ENCODE peak calls at places on chromosomes 7 and 10, in eight cellular contexts. A, M, F, Z, D, Q, P and H are unnamed samples.

GRCh38 chr7:12162420-12163113 is 48.5 kb upstream of the TMEM106B start:
- DNase-seq in P (no peak), A (no peak), D (no peak), F (peak), Q (no peak), M (no peak), Z (no peak), H (no peak)

GRCh38 chr7:24825315-24825917 is 68.2 kb upstream of the GSDME start:
- DNase-seq in A (no peak), P (no peak), Q (no peak), D (no peak), M (no peak), F (peak), Z (no peak), H (no peak)

GRCh38 chr10:43221419-43222293 is 45.2 kb downstream of the RASGEF1A start:
- DNase-seq in Q (no peak), D (no peak), Z (peak), A (no peak), M (no peak), P (no peak), F (no peak), H (no peak)

GRCh38 chr7:124720195-124720594 is 45.4 kb downstream of the GPR37 start:
- DNase-seq in D (no peak), A (no peak), Q (no peak), F (peak), P (no peak), Z (no peak), M (no peak), H (no peak)

GRCh38 chr10:124745678-124746077 is 1.5 kb upstream of the FAM53B start:
- DNase-seq in A (peak), P (peak), M (no peak), D (no peak), Z (no peak), Q (no peak), F (peak), H (no peak)

GRCh38 chr10:68955414-68955785 is 570 bp upstream of the DDX21 start:
- DNase-seq in Z (no peak), Q (no peak), P (no peak), M (no peak), D (no peak), A (no peak), F (peak), H (no peak)

GRCh38 chr10:102120987-102121738 is 995 bp upstream of the LDB1 start:
- DNase-seq in M (no peak), Q (no peak), P (peak), D (peak), F (peak), A (no peak), Z (no peak), H (no peak)

GRCh38 chr10:129192344-129193128 is 274.5 kb upstream of the MGMT start:
- DNase-seq in Z (no peak), A (no peak), P (no peak), M (no peak), D (no peak), F (no peak), Q (no peak), H (no peak)

GRCh38 chr7:117435475-117436043 is 8.3 kb upstream of the ASZ1 start:
- DNase-seq in D (no peak), Q (no peak), A (no peak), P (no peak), M (no peak), F (no peak), Z (no peak), H (no peak)

GRCh38 chr7:12524794-12525386 is 45.6 kb upstream of the SCIN start:
- DNase-seq in P (peak), Q (no peak), Z (no peak), F (peak), D (no peak), A (peak), M (no peak), H (no peak)

GRCh38 chr10:92970301-92971070 is 90.1 kb upstream of the CYP26C1 start:
- DNase-seq in D (no peak), M (no peak), Z (no peak), F (peak), A (no peak), P (no peak), Q (no peak), H (no peak)

GRCh38 chr7:150927954-150928340 is 50.2 kb downstream of the KCNH2 start:
- DNase-seq in Z (no peak), A (no peak), F (peak), P (no peak), D (no peak), M (no peak), Q (no peak), H (no peak)

GRCh38 chr7:30327813-30328212 is 43.4 kb downstream of the ZNRF2 start:
- DNase-seq in D (no peak), Z (no peak), M (no peak), A (no peak), F (peak), Q (no peak), P (no peak), H (no peak)

GRCh38 chr7:92366730-92367129 is 80.6 kb upstream of the GATAD1 start:
- DNase-seq in P (no peak), A (no peak), D (no peak), Q (no peak), M (no peak), Z (no peak), F (no peak), H (no peak)

GRCh38 chr10:1611936-1612550 is 125.3 kb downstream of the ADARB2 start:
- DNase-seq in Z (no peak), M (no peak), F (no peak), P (no peak), Q (no peak), A (no peak), D (no peak), H (no peak)

GRCh38 chr7:128361463-128362441 is at the start of gene PRRT4:
- DNase-seq in Z (peak), P (no peak), A (peak), F (no peak), D (peak), M (peak), Q (peak), H (peak)

GRCh38 chr7:124784879-124785818 is 19.6 kb upstream of the GPR37 start:
- DNase-seq in A (peak), M (no peak), D (peak), P (peak), Z (no peak), Q (no peak), F (peak), H (no peak)

GRCh38 chr10:72379776-72380175 is 25.1 kb upstream of the DNAJB12 start:
- DNase-seq in D (no peak), P (no peak), M (no peak), A (no peak), Z (no peak), Q (no peak), F (no peak), H (no peak)

GRCh38 chr7:69817096-69817495 is 218.8 kb downstream of the AUTS2 start:
- DNase-seq in F (no peak), Q (no peak), Z (no peak), P (peak), M (no peak), A (no peak), D (no peak), H (no peak)

GRCh38 chr7:150983893-150984368 is 5.8 kb upstream of the KCNH2 start:
- DNase-seq in D (no peak), A (no peak), Z (no peak), F (no peak), P (no peak), Q (no peak), M (peak), H (no peak)

GRCh38 chr10:132828681-132829080 is 42.7 kb upstream of the NKX6-2 start:
- DNase-seq in A (no peak), Z (no peak), D (no peak), P (no peak), M (no peak), F (no peak), Q (no peak), H (no peak)

GRCh38 chr10:101840102-101840684 is 3.4 kb downstream of the KCNIP2 start:
- DNase-seq in Z (no peak), D (no peak), P (no peak), Q (no peak), F (peak), A (no peak), M (no peak), H (peak)

GRCh38 chr10:17101910-17102266 is 27.7 kb downstream of the CUBN start:
- DNase-seq in P (no peak), Q (no peak), D (no peak), Z (no peak), F (no peak), M (no peak), A (no peak), H (no peak)

GRCh38 chr10:87092861-87093460 is 1.7 kb downstream of the GLUD1 start:
- DNase-seq in F (peak), Z (no peak), M (peak), Q (peak), P (peak), D (no peak), A (no peak), H (peak)

GRCh38 chr7:149879801-149880738 is 6.3 kb downstream of the ATP6V0E2 start:
- DNase-seq in F (no peak), D (no peak), Z (no peak), P (no peak), Q (no peak), A (no peak), M (no peak), H (no peak)

GRCh38 chr7:1741751-1742554 is 71.9 kb downstream of the ELFN1 start:
- DNase-seq in Q (no peak), F (no peak), A (no peak), Z (no peak), P (no peak), M (no peak), D (no peak), H (no peak)

GRCh38 chr10:110425684-110426293 is 71.9 kb upstream of the DUSP5 start:
- DNase-seq in A (no peak), P (peak), Q (no peak), Z (peak), D (no peak), F (peak), M (no peak), H (no peak)

GRCh38 chr7:49773939-49774458 is 561 bp downstream of the VWC2 start:
- DNase-seq in A (no peak), Q (no peak), Z (no peak), D (no peak), M (no peak), P (no peak), F (no peak), H (no peak)

GRCh38 chr10:122323941-122324675 is 50.4 kb upstream of the PLEKHA1 start:
- DNase-seq in P (no peak), A (no peak), M (no peak), F (peak), Q (no peak), D (no peak), Z (no peak), H (no peak)

GRCh38 chr7:107951896-107952295 is 51.1 kb downstream of the LAMB1 start:
- DNase-seq in D (no peak), M (no peak), F (no peak), A (no peak), P (no peak), Q (no peak), Z (no peak), H (no peak)

GRCh38 chr7:43038229-43038628 is 74.2 kb upstream of the HECW1 start:
- DNase-seq in A (no peak), Z (no peak), Q (no peak), F (no peak), M (no peak), D (no peak), P (peak), H (no peak)

GRCh38 chr10:60905580-60905979 is 38.4 kb downstream of the RHOBTB1 start:
- DNase-seq in Q (no peak), Z (no peak), M (no peak), D (no peak), F (no peak), A (no peak), P (peak), H (no peak)

GRCh38 chr10:87935290-87936141 is 72.1 kb downstream of the PTEN start:
- DNase-seq in D (no peak), P (peak), F (no peak), A (no peak), M (no peak), Z (no peak), Q (no peak), H (no peak)

GRCh38 chr10:14397069-14397468 is 66.3 kb upstream of the FRMD4A start:
- DNase-seq in Z (no peak), P (peak), Q (no peak), F (peak), D (no peak), M (no peak), A (no peak), H (no peak)

GRCh38 chr10:28220811-28221210 is 82.1 kb downstream of the MPP7 start:
- DNase-seq in A (no peak), P (no peak), Z (no peak), M (no peak), D (no peak), F (no peak), Q (no peak), H (no peak)

GRCh38 chr10:79304479-79305087 is 42.7 kb upstream of the PPIF start:
- DNase-seq in D (no peak), M (no peak), Z (no peak), F (no peak), Q (no peak), P (no peak), A (no peak), H (no peak)

GRCh38 chr10:86795353-86795752 is 38.9 kb downstream of the BMPR1A start:
- DNase-seq in Q (no peak), Z (no peak), F (peak), A (no peak), D (no peak), M (no peak), P (peak), H (no peak)

GRCh38 chr7:16200591-16200990 is 220.7 kb downstream of the CRPPA start:
- DNase-seq in F (no peak), D (no peak), A (no peak), M (no peak), Q (no peak), P (no peak), Z (no peak), H (no peak)

GRCh38 chr10:78916227-78916626 is 152.5 kb upstream of the ZMIZ1 start:
- DNase-seq in A (no peak), D (peak), Q (no peak), M (no peak), F (no peak), P (no peak), Z (no peak), H (no peak)